ENCODE peak calls at places on chromosomes 12 and 14, in seven cellular contexts. D is Panc1; E is ELF-1; B is myocyte; A is ovary; M is lower leg skin; C is stimulated activated CD4-positive, alpha-beta T cell treated with anti-CD3 and anti-CD28 coated beads, Interleukin-4, amount 100 ng/mL, for 48 hours. X is an unnamed sample.

GRCh38 chr14:68687746-68688145 is 105.1 kb downstream of the ZFP36L1 start:
- DNase-seq in D (no peak), E (peak), B (peak), A (no peak), M (peak), C (no peak), X (no peak)

GRCh38 chr12:57604454-57605307 is at the start of gene DTX3:
- DNase-seq in D (no peak), E (no peak), B (peak), A (peak), M (peak), C (no peak), X (peak)

GRCh38 chr12:124491310-124491709 is 76.1 kb downstream of the NCOR2 start:
- DNase-seq in D (no peak), E (no peak), B (no peak), A (no peak), M (no peak), C (no peak), X (no peak)

GRCh38 chr14:91744068-91744480 is 12.2 kb upstream of the CATSPERB start:
- DNase-seq in D (no peak), E (no peak), B (no peak), A (no peak), M (no peak), C (no peak), X (no peak)

GRCh38 chr14:76768671-76769500 is 7.6 kb downstream of the VASH1 start:
- DNase-seq in D (no peak), E (no peak), B (no peak), A (peak), M (no peak), C (no peak), X (no peak)

GRCh38 chr14:54683882-54684794 is 117.2 kb downstream of the SAMD4A start:
- DNase-seq in D (no peak), E (no peak), B (no peak), A (no peak), M (peak), C (no peak), X (no peak)

GRCh38 chr12:124682425-124683329 is 115.3 kb upstream of the NCOR2 start:
- DNase-seq in D (no peak), E (no peak), B (no peak), A (no peak), M (no peak), C (no peak), X (no peak)

GRCh38 chr12:10285919-10286318 is 21.8 kb upstream of the KLRD1 start:
- DNase-seq in D (no peak), E (no peak), B (no peak), A (no peak), M (no peak), C (no peak), X (no peak)

GRCh38 chr14:72553161-72553560 is 340.7 kb downstream of the DPF3 start:
- DNase-seq in D (no peak), E (no peak), B (no peak), A (no peak), M (no peak), C (no peak), X (no peak)

GRCh38 chr14:79732911-79733310 is 478.4 kb downstream of the DIO2 start:
- DNase-seq in D (no peak), E (no peak), B (no peak), A (no peak), M (no peak), C (no peak), X (no peak)

GRCh38 chr14:20247651-20248246 is 8.7 kb downstream of the OR11H4 start:
- DNase-seq in D (no peak), E (no peak), B (no peak), A (no peak), M (no peak), C (no peak), X (no peak)

GRCh38 chr12:122840580-122841513 is 5.6 kb downstream of the HIP1R start:
- DNase-seq in D (no peak), E (peak), B (no peak), A (no peak), M (peak), C (no peak), X (peak)

GRCh38 chr12:101229841-101230241 is 19.8 kb upstream of the SLC5A8 start:
- DNase-seq in D (no peak), E (no peak), B (no peak), A (no peak), M (no peak), C (no peak), X (no peak)

X was measured in hypothalamus.